ENCODE peak calls at places on chromosomes 4 and X, in eight cellular contexts. T is psoas muscle; P is CD8-positive, alpha-beta T cell; B is NT2/D1; I is adipocyte; J is H1; E is A673; Q is CD4-positive, alpha-beta T cell. L is an unnamed sample.

GRCh38 chr4:25654031-25654970 is 1.4 kb upstream of the SLC34A2 start:
- DNase-seq in I (no peak), T (no peak), J (no peak), Q (no peak), B (no peak), P (no peak), E (no peak), L (no peak)

GRCh38 chr4:6660430-6660829 is 19.9 kb downstream of the MRFAP1 start:
- DNase-seq in B (no peak), P (no peak), I (no peak), T (no peak), Q (no peak), J (no peak), E (no peak), L (no peak)

GRCh38 chr4:15034071-15034764 is 31.9 kb downstream of the CPEB2 start:
- DNase-seq in T (no peak), E (no peak), Q (no peak), I (peak; percentile 57), B (no peak), P (no peak), J (no peak), L (no peak)

GRCh38 chr4:130125468-130125867 is 1029.5 kb downstream of the C4orf33 start:
- DNase-seq in B (no peak), J (no peak), P (no peak), Q (no peak), T (no peak), E (no peak), I (no peak), L (no peak)

GRCh38 chrX:80578518-80579105 is 158.4 kb downstream of the TENT5D start:
- DNase-seq in P (no peak), Q (no peak), I (peak; percentile 54), E (peak; percentile 47), J (no peak), B (peak; percentile 13), T (no peak), L (no peak)

GRCh38 chrX:153560466-153560865 is 38.5 kb downstream of the CCNQ start:
- DNase-seq in Q (no peak), J (no peak), B (no peak), P (no peak), T (no peak), I (no peak), E (no peak), L (no peak)

GRCh38 chr4:23855912-23856605 is 33.8 kb downstream of the PPARGC1A start:
- DNase-seq in Q (no peak), E (no peak), B (no peak), P (no peak), I (no peak), J (no peak), T (no peak), L (no peak)

GRCh38 chr4:85713005-85713404 is 238.1 kb downstream of the ARHGAP24 start:
- DNase-seq in I (no peak), T (no peak), Q (no peak), J (no peak), B (no peak), E (no peak), P (no peak), L (no peak)

GRCh38 chrX:20527458-20528099 is 260.9 kb upstream of the RPS6KA3 start:
- DNase-seq in P (no peak), Q (no peak), J (no peak), T (peak; percentile 48), E (peak; percentile 60), B (no peak), I (peak; percentile 72), L (no peak)

GRCh38 chr4:73936969-73937368 is 44.9 kb downstream of the PF4 start:
- DNase-seq in P (no peak), B (no peak), T (no peak), E (no peak), J (no peak), Q (no peak), I (no peak), L (no peak)

GRCh38 chr4:168868044-168868855 is 141.8 kb downstream of the CBR4 start:
- DNase-seq in Q (no peak), B (no peak), T (no peak), P (no peak), J (no peak), E (peak; percentile 76), I (peak; percentile 79), L (no peak)

GRCh38 chr4:86967798-86968197 is 33.0 kb downstream of the AFF1 start:
- DNase-seq in P (no peak), I (peak; percentile 40), J (no peak), B (no peak), E (peak; percentile 66), T (no peak), Q (no peak), L (no peak)

GRCh38 chrX:107978707-107979307 is 3.4 kb downstream of the TEX13B start:
- DNase-seq in T (no peak), B (no peak), J (no peak), I (peak; percentile 54), E (peak; percentile 37), Q (no peak), P (no peak), L (no peak)

GRCh38 chr4:78210694-78211093 is 153.6 kb downstream of the FRAS1 start:
- DNase-seq in T (no peak), I (no peak), B (no peak), J (no peak), Q (no peak), E (no peak), P (no peak), L (no peak)

GRCh38 chr4:83561381-83561780 is 25.5 kb downstream of the GPAT3 start:
- DNase-seq in P (no peak), B (no peak), J (no peak), Q (no peak), E (no peak), I (peak; percentile 37), T (no peak), L (no peak)

GRCh38 chrX:84339507-84340364 is 151.7 kb upstream of the RPS6KA6 start:
- DNase-seq in B (no peak), J (no peak), Q (no peak), P (no peak), T (no peak), E (peak; percentile 14), I (peak; percentile 52), L (no peak)

GRCh38 chr4:8414377-8414776 is 26.1 kb downstream of the ACOX3 start:
- DNase-seq in T (no peak), B (no peak), J (no peak), Q (peak; percentile 23), E (no peak), P (no peak), I (no peak), L (no peak)

GRCh38 chr4:40288547-40288946 is 46.6 kb upstream of the CHRNA9 start:
- DNase-seq in Q (no peak), B (no peak), I (no peak), E (no peak), J (no peak), T (no peak), P (no peak), L (no peak)

GRCh38 chrX:63784346-63784901 is 590 bp downstream of the ARHGEF9 start:
- DNase-seq in T (no peak), J (no peak), Q (no peak), B (no peak), P (no peak), I (no peak), E (no peak), L (no peak)

GRCh38 chr4:52370576-52370975 is 288.5 kb downstream of the USP46 start:
- DNase-seq in P (no peak), Q (no peak), I (no peak), T (no peak), E (no peak), J (no peak), B (no peak), L (no peak)

GRCh38 chr4:52366625-52367024 is 292.5 kb downstream of the USP46 start:
- DNase-seq in J (no peak), P (no peak), Q (no peak), B (no peak), I (no peak), E (no peak), T (no peak), L (no peak)

GRCh38 chr4:52371861-52372260 is 287.2 kb downstream of the USP46 start:
- DNase-seq in J (no peak), B (no peak), I (peak; percentile 11), Q (no peak), E (no peak), T (no peak), P (no peak), L (no peak)

GRCh38 chr4:52369649-52370048 is 289.5 kb downstream of the USP46 start:
- DNase-seq in E (no peak), T (no peak), B (no peak), I (no peak), Q (no peak), J (no peak), P (no peak), L (no peak)

GRCh38 chr4:52368895-52369294 is 290.2 kb downstream of the USP46 start:
- DNase-seq in P (no peak), B (no peak), Q (no peak), I (no peak), E (no peak), J (no peak), T (no peak), L (no peak)
- H3K27me3 ChIP-seq in P (peaks cover 3% of the 10 kb centered on the region), B (no peaks in the 10 kb centered on the region), Q (no peaks in the 10 kb centered on the region), I (no peaks in the 10 kb centered on the region), E (no peaks in the 10 kb centered on the region), J (no peaks in the 10 kb centered on the region), T (no peaks in the 10 kb centered on the region), L (no peaks in the 10 kb centered on the region)

DNA sequence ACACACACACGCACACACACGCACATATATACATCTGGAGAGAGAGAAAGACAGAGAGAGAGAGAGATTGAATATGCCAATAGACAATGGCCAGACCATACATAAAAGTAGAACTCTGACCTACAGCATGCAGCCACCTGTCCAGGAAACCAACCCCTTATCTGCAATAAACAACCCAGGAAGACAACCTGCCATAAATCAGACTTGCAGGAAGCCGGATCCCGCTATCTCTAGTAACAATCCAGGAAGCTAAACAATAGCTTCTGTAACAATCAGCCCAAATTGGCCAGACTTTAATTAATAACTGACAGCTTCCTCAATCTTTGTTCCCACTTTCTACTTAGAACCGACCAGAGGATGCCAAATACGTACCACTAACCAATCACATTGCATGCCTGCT is 173.2 kb downstream of the LDB2 start:
- DNase-seq in E (no peak), P (no peak), J (no peak), T (no peak), B (no peak), I (no peak), Q (no peak), L (no peak)
- H3K27me3 ChIP-seq in E (no peaks in the 10 kb centered on the region), P (no peaks in the 10 kb centered on the region), J (no peaks in the 10 kb centered on the region), T (no peaks in the 10 kb centered on the region), B (no peaks in the 10 kb centered on the region), I (no peaks in the 10 kb centered on the region), Q (no peaks in the 10 kb centered on the region), L (no peaks in the 10 kb centered on the region)

DNA sequence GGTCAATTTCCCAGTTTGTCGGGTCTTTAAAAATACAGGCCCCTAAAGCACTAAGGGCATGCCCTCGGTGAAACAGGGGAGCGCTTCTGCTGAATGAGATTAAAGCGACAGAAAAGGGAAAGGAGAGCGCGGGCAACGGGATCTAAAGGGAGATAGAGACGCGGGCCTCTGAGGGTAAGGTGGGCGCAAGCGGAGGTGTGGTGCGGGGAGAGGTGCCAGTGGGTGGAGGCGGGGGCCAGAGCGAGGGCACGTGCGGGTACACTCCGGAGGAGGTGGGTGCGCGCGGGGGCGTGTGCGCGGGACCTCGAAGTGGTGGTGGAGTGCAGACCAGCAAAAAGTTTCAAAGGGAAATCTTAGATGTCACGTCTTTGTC is 777 bp upstream of the TET2 start:
- DNase-seq in B (no peak), J (peak; percentile 66), P (no peak), T (no peak), Q (peak; percentile 1), E (no peak), I (no peak), L (peak; percentile 81)
- H3K27me3 ChIP-seq in B (peaks cover 32% of the 10 kb centered on the region), J (peaks cover 69% of the 10 kb centered on the region), P (no peaks in the 10 kb centered on the region), T (no peaks in the 10 kb centered on the region), Q (no peaks in the 10 kb centered on the region), E (no peaks in the 10 kb centered on the region), I (no peaks in the 10 kb centered on the region), L (no peaks in the 10 kb centered on the region)

GRCh38 chr4:10853196-10853595 is 168.6 kb upstream of the CLNK start:
- DNase-seq in I (no peak), T (no peak), P (no peak), J (no peak), Q (no peak), B (no peak), E (no peak), L (no peak)
- H3K27me3 ChIP-seq in I (no peaks in the 10 kb centered on the region), T (no peaks in the 10 kb centered on the region), P (no peaks in the 10 kb centered on the region), J (no peaks in the 10 kb centered on the region), Q (no peaks in the 10 kb centered on the region), B (no peaks in the 10 kb centered on the region), E (no peaks in the 10 kb centered on the region), L (no peaks in the 10 kb centered on the region)

L was measured in aorta.